ENCODE peak calls at places on chromosomes 6 and 20, in four cellular contexts. K, R, A and X are unnamed samples.

GRCh38 chr6:151067684-151068596 is 171.8 kb upstream of the AKAP12 start:
- DNase-seq in A (peak), R (no peak), K (no peak), X (no peak)

GRCh38 chr20:50658804-50659380 is 32.5 kb downstream of the RIPOR3 start:
- DNase-seq in A (no peak), K (no peak), R (no peak), X (no peak)

GRCh38 chr20:3760980-3761379 is 6.6 kb downstream of the ADISSP start:
- DNase-seq in R (no peak), A (no peak), K (no peak), X (no peak)

GRCh38 chr6:22071655-22072054 is 225.2 kb downstream of the PRL start:
- DNase-seq in R (no peak), A (no peak), K (no peak), X (no peak)

GRCh38 chr6:17001188-17001587 is 100.7 kb upstream of the STMND1 start:
- DNase-seq in R (no peak), K (no peak), A (no peak), X (no peak)

GRCh38 chr20:34185766-34186620 is 55.2 kb upstream of the ASIP start:
- DNase-seq in A (no peak), R (no peak), K (no peak), X (no peak)

GRCh38 chr20:8880085-8880853 is 188.6 kb upstream of the PLCB4 start:
- DNase-seq in K (no peak), A (peak), R (no peak), X (no peak)

GRCh38 chr6:16911088-16911487 is 149.8 kb upstream of the ATXN1 start:
- DNase-seq in A (peak), K (no peak), R (no peak), X (no peak)

GRCh38 chr20:15236812-15237211 is 899.4 kb upstream of the FLRT3 start:
- DNase-seq in R (peak), K (peak), A (peak), X (peak)

GRCh38 chr6:90610671-90611542 is 24.0 kb upstream of the MAP3K7 start:
- DNase-seq in K (no peak), A (no peak), R (no peak), X (peak)

GRCh38 chr6:73031094-73031782 is 194.1 kb downstream of the KHDC1L start:
- DNase-seq in K (no peak), A (no peak), R (no peak), X (no peak)

GRCh38 chr6:73028893-73029450 is 196.3 kb downstream of the KHDC1L start:
- DNase-seq in K (no peak), R (no peak), A (no peak), X (peak)

GRCh38 chr6:73030257-73030656 is 195.0 kb downstream of the KHDC1L start:
- DNase-seq in K (no peak), R (no peak), A (no peak), X (no peak)

GRCh38 chr6:73027691-73028090 is 197.6 kb downstream of the KHDC1L start:
- DNase-seq in R (no peak), A (no peak), K (no peak), X (no peak)

GRCh38 chr6:73028124-73028766 is 197.1 kb downstream of the KHDC1L start:
- DNase-seq in A (no peak), R (no peak), K (peak), X (no peak)
- TF ChIP-seq SUZ12 in A (no peak), R (no peak), K (no peak), X (no peak)

DNA sequence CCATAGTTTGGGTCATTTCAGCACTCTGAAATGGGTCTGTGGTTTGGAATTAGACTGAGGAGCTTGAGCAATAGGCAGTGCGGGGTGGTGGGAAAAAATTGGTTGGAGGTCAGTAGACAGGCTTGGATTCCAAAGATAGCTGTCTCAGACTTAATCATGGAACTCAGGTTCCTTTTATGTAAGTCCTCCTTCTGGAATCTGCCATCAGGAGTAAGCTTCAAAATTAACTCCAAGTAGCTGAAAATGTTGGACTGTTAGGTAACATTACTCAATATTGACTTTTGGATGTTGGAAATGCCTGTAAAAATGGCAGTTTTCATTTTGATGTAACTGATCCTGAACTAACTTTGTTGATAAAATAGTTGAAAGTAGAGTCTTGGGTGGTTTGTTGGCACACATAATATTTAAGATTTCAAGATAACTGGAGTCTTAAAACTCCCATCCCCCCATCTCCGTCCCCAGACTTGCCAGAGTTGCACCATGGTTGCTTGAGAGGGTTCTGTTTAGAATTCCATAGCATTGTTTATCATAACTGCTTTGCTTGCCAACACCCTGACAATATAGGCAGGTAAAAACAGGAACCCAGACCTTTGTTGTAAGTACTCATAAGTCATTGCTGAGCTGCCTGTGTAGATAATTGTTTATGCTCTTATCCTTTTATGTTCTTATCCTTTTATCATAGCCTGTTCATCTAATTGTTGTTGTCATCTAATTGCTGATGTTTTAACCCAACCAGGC is 83.1 kb downstream of the PHF20 start:
- DNase-seq in K (no peak), R (no peak), A (no peak), X (no peak)
- TF ChIP-seq SUZ12 in K (no peak), R (no peak), A (no peak), X (no peak)

DNA sequence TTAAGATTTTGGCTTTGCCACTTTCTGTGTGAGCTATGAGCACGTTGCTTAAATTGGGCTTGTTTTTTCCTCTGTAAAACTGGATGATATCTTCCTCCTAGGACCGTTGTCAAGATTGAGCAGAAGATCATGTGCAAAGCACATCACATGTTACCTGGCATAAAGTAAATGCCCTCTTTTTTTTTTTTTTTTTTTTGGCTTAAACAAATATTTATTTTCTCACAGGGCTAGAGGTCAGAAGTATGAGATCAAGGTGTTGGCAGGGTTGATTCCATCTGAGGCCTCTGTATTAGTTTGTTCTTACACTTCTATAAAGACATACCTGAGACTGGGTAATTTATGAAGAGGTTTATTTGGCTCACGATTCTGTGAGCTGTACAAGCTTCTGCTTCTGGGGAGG is 42.7 kb downstream of the TOX2 start:
- DNase-seq in R (no peak), A (no peak), K (no peak), X (no peak)
- TF ChIP-seq SUZ12 in R (no peak), A (no peak), K (no peak), X (no peak)

DNA sequence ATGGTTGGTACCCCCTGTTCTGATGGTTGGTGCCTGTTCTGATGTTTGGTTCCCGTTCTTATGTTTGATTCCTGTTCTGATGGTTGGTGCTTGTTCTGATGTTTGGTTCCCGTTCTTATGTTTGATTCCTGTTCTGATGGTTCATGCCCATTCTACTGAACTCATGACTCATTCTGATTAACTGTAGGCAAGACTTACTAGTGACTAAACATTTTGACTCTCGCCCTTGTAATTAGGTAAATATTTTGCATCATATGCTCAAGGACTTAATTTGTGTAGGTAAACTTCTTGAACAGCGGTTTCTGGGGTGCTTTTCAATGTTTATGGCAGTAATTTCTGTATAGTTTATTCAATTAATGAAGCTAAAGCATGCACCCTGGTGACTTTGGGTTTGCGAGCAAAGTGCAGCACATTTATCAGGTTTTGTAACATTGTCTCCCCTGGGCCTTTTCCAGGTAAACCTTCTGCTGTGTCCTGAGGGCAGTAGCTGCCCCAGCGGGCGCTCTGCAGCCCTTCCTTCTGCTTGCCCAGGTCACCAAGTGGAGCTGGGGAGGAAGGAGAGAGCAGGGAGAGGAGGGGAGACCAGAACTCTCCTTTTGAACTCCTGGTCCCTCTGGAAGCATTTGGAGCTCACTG is 145.8 kb downstream of the DLL1 start:
- DNase-seq in R (no peak), A (no peak), K (no peak), X (no peak)
- TF ChIP-seq SUZ12 in R (no peak), A (no peak), K (no peak), X (no peak)

GRCh38 chr6:12313992-12314589 is 23.9 kb downstream of the EDN1 start:
- DNase-seq in R (no peak), K (no peak), A (peak), X (no peak)
- TF ChIP-seq SUZ12 in R (no peak), K (no peak), A (no peak), X (no peak)

DNA sequence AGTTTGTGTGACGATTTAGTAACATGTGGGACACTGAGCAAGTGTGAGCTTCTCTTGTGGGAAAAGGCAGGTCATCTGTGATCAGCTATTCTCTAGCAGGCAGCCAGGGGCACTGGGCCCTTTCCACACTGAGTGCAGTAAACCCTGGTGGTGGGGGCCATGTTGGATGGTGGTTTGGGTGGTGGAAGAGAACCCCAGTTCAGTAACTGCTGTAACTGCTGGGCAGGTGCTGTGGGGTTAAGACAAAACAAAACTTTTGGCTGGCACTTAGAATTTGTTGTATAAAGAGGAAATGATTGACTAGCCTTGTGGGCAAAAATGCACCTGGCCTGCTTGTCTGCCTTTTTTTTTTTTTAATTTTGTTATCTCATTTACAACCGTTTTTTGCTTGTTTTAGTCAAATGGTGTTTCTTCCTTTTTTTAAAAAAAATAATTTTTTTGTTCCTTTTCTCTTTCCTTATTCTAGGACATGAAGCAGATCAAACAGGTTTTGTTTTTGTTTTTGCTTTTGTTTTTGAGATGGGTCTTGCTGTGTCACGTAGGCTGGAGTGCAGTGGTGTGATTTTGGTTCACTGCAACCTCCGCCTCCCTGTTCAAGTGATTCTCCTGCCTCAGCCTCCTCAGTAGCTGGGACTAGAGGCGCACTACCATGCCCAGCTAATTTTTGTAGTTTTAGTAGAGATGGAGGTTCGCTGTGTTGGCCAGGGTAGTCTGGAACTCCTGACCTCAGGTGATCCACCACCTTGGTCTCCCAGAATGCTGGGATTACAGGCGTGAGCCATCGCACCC is 59.8 kb downstream of the IGF2R start:
- DNase-seq in A (no peak), R (no peak), K (no peak), X (no peak)
- TF ChIP-seq SUZ12 in A (no peak), R (no peak), K (no peak), X (no peak)